ENCODE peak calls at places on chromosomes 11 and 22, in five cellular contexts. One of them, this sample, is unnamed.

GRCh38 chr11:118052581-118053206 is 24.2 kb upstream of the TMPRSS4 start:
- DNase-seq in AG08395: no peak
- DNase-seq in stimulated activated CD4-positive, alpha-beta T cell treated with anti-CD3 and anti-CD28 coated beads, Interleukin-2, amount 100 ng/mL, for 24 hours: no peak
- DNase-seq in ACHN: no peak
- DNase-seq in activated CD4-positive, CD25-positive, alpha-beta regulatory T cell: no peak
- DNase-seq in this sample: no peak

GRCh38 chr22:19336133-19337075 is 44.9 kb upstream of the CLTCL1 start:
- DNase-seq in AG08395: no peak
- DNase-seq in stimulated activated CD4-positive, alpha-beta T cell treated with anti-CD3 and anti-CD28 coated beads, Interleukin-2, amount 100 ng/mL, for 24 hours: no peak
- DNase-seq in ACHN: no peak
- DNase-seq in activated CD4-positive, CD25-positive, alpha-beta regulatory T cell: no peak
- DNase-seq in this sample: peak

GRCh38 chr22:32920032-32920628 is 118.6 kb downstream of the TIMP3 start:
- DNase-seq in AG08395: peak
- DNase-seq in stimulated activated CD4-positive, alpha-beta T cell treated with anti-CD3 and anti-CD28 coated beads, Interleukin-2, amount 100 ng/mL, for 24 hours: no peak
- DNase-seq in ACHN: no peak
- DNase-seq in activated CD4-positive, CD25-positive, alpha-beta regulatory T cell: no peak
- DNase-seq in this sample: peak

GRCh38 chr11:17839973-17840611 is 105.5 kb downstream of the KCNC1 start:
- DNase-seq in AG08395: no peak
- DNase-seq in stimulated activated CD4-positive, alpha-beta T cell treated with anti-CD3 and anti-CD28 coated beads, Interleukin-2, amount 100 ng/mL, for 24 hours: no peak
- DNase-seq in ACHN: no peak
- DNase-seq in activated CD4-positive, CD25-positive, alpha-beta regulatory T cell: no peak
- DNase-seq in this sample: no peak

GRCh38 chr11:45922425-45923082 is at the start of gene LARGE2:
- DNase-seq in AG08395: no peak
- DNase-seq in stimulated activated CD4-positive, alpha-beta T cell treated with anti-CD3 and anti-CD28 coated beads, Interleukin-2, amount 100 ng/mL, for 24 hours: no peak
- DNase-seq in ACHN: no peak
- DNase-seq in activated CD4-positive, CD25-positive, alpha-beta regulatory T cell: no peak
- DNase-seq in this sample: no peak

GRCh38 chr22:32967285-32968101 is 90.7 kb downstream of the SYN3 start:
- DNase-seq in AG08395: no peak
- DNase-seq in stimulated activated CD4-positive, alpha-beta T cell treated with anti-CD3 and anti-CD28 coated beads, Interleukin-2, amount 100 ng/mL, for 24 hours: no peak
- DNase-seq in ACHN: no peak
- DNase-seq in activated CD4-positive, CD25-positive, alpha-beta regulatory T cell: no peak
- DNase-seq in this sample: no peak

GRCh38 chr11:133134561-133135173 is 397.6 kb downstream of the OPCML start:
- DNase-seq in AG08395: peak
- DNase-seq in stimulated activated CD4-positive, alpha-beta T cell treated with anti-CD3 and anti-CD28 coated beads, Interleukin-2, amount 100 ng/mL, for 24 hours: peak
- DNase-seq in ACHN: peak
- DNase-seq in activated CD4-positive, CD25-positive, alpha-beta regulatory T cell: no peak
- DNase-seq in this sample: peak

GRCh38 chr11:76313913-76314740 is 66.8 kb downstream of the THAP12 start:
- DNase-seq in AG08395: peak
- DNase-seq in stimulated activated CD4-positive, alpha-beta T cell treated with anti-CD3 and anti-CD28 coated beads, Interleukin-2, amount 100 ng/mL, for 24 hours: no peak
- DNase-seq in ACHN: no peak
- DNase-seq in activated CD4-positive, CD25-positive, alpha-beta regulatory T cell: no peak
- DNase-seq in this sample: no peak

GRCh38 chr11:125874556-125875124 is 12.8 kb upstream of the HYLS1 start:
- DNase-seq in AG08395: peak
- DNase-seq in stimulated activated CD4-positive, alpha-beta T cell treated with anti-CD3 and anti-CD28 coated beads, Interleukin-2, amount 100 ng/mL, for 24 hours: peak
- DNase-seq in ACHN: peak
- DNase-seq in activated CD4-positive, CD25-positive, alpha-beta regulatory T cell: no peak
- DNase-seq in this sample: peak

GRCh38 chr22:39482768-39483167 is 19.3 kb upstream of the MIEF1 start:
- DNase-seq in AG08395: no peak
- DNase-seq in stimulated activated CD4-positive, alpha-beta T cell treated with anti-CD3 and anti-CD28 coated beads, Interleukin-2, amount 100 ng/mL, for 24 hours: no peak
- DNase-seq in ACHN: peak
- DNase-seq in activated CD4-positive, CD25-positive, alpha-beta regulatory T cell: no peak
- DNase-seq in this sample: no peak

GRCh38 chr11:77407613-77408012 is 66.3 kb downstream of the PAK1 start:
- DNase-seq in AG08395: peak
- DNase-seq in stimulated activated CD4-positive, alpha-beta T cell treated with anti-CD3 and anti-CD28 coated beads, Interleukin-2, amount 100 ng/mL, for 24 hours: no peak
- DNase-seq in ACHN: peak
- DNase-seq in activated CD4-positive, CD25-positive, alpha-beta regulatory T cell: no peak
- DNase-seq in this sample: peak

GRCh38 chr22:28297504-28297903 is 378.4 kb upstream of the PITPNB start:
- DNase-seq in AG08395: no peak
- DNase-seq in stimulated activated CD4-positive, alpha-beta T cell treated with anti-CD3 and anti-CD28 coated beads, Interleukin-2, amount 100 ng/mL, for 24 hours: no peak
- DNase-seq in ACHN: no peak
- DNase-seq in activated CD4-positive, CD25-positive, alpha-beta regulatory T cell: no peak
- DNase-seq in this sample: no peak

GRCh38 chr22:24521791-24522245 is 26.7 kb downstream of the UPB1 start:
- DNase-seq in AG08395: peak
- DNase-seq in stimulated activated CD4-positive, alpha-beta T cell treated with anti-CD3 and anti-CD28 coated beads, Interleukin-2, amount 100 ng/mL, for 24 hours: peak
- DNase-seq in ACHN: peak
- DNase-seq in activated CD4-positive, CD25-positive, alpha-beta regulatory T cell: no peak
- DNase-seq in this sample: peak

GRCh38 chr22:46575915-46576555 is 38.6 kb upstream of the CELSR1 start:
- DNase-seq in AG08395: no peak
- DNase-seq in stimulated activated CD4-positive, alpha-beta T cell treated with anti-CD3 and anti-CD28 coated beads, Interleukin-2, amount 100 ng/mL, for 24 hours: no peak
- DNase-seq in ACHN: no peak
- DNase-seq in activated CD4-positive, CD25-positive, alpha-beta regulatory T cell: no peak
- DNase-seq in this sample: no peak

GRCh38 chr11:128764617-128765095 is 70.8 kb downstream of the FLI1 start:
- DNase-seq in AG08395: no peak
- DNase-seq in stimulated activated CD4-positive, alpha-beta T cell treated with anti-CD3 and anti-CD28 coated beads, Interleukin-2, amount 100 ng/mL, for 24 hours: no peak
- DNase-seq in ACHN: no peak
- DNase-seq in activated CD4-positive, CD25-positive, alpha-beta regulatory T cell: no peak
- DNase-seq in this sample: no peak

GRCh38 chr22:43378011-43378704 is 33.7 kb upstream of the MPPED1 start:
- DNase-seq in AG08395: no peak
- DNase-seq in stimulated activated CD4-positive, alpha-beta T cell treated with anti-CD3 and anti-CD28 coated beads, Interleukin-2, amount 100 ng/mL, for 24 hours: no peak
- DNase-seq in ACHN: no peak
- DNase-seq in activated CD4-positive, CD25-positive, alpha-beta regulatory T cell: no peak
- DNase-seq in this sample: peak

GRCh38 chr11:40166892-40167291 is 1292.6 kb downstream of the LRRC4C start:
- DNase-seq in AG08395: no peak
- DNase-seq in stimulated activated CD4-positive, alpha-beta T cell treated with anti-CD3 and anti-CD28 coated beads, Interleukin-2, amount 100 ng/mL, for 24 hours: no peak
- DNase-seq in ACHN: no peak
- DNase-seq in activated CD4-positive, CD25-positive, alpha-beta regulatory T cell: no peak
- DNase-seq in this sample: no peak

GRCh38 chr11:70067591-70068341 is 10.4 kb upstream of the ANO1 start:
- DNase-seq in AG08395: no peak
- DNase-seq in stimulated activated CD4-positive, alpha-beta T cell treated with anti-CD3 and anti-CD28 coated beads, Interleukin-2, amount 100 ng/mL, for 24 hours: no peak
- DNase-seq in ACHN: no peak
- DNase-seq in activated CD4-positive, CD25-positive, alpha-beta regulatory T cell: no peak
- DNase-seq in this sample: no peak